ENCODE peak calls at places on chromosomes 13 and 19, in four cellular contexts. N is A549, S is lower leg skin, G is endodermal cell. M is an unnamed sample.
A peak's percentile ranks its signal among the peaks of the same experiment; 100 is the strongest.

GRCh38 chr13:98535501-98536357 is 41.2 kb downstream of the STK24 start:
- DNase-seq in G (no peak), N (no peak), S (no peak), M (no peak)

GRCh38 chr19:35306473-35307246 is 14.7 kb downstream of the MAG start:
- DNase-seq in G (peak; percentile 83), S (no peak), N (no peak), M (peak; percentile 59)

GRCh38 chr13:64672751-64673150 is 2557.4 kb downstream of the PCDH9 start:
- DNase-seq in S (no peak), N (no peak), G (no peak), M (no peak)

GRCh38 chr13:51523082-51523518 is 61.2 kb upstream of the WDFY2 start:
- DNase-seq in N (peak; percentile 76), S (peak; percentile 42), G (no peak), M (no peak)

GRCh38 chr19:13526552-13526951 is 20.3 kb upstream of the CACNA1A start:
- DNase-seq in S (no peak), G (peak; percentile 89), N (peak; percentile 4), M (peak; percentile 32)

GRCh38 chr19:17965370-17966114 is 1.4 kb upstream of the KCNN1 start:
- DNase-seq in S (no peak), N (no peak), G (no peak), M (peak; percentile 20)

GRCh38 chr13:102708991-102709390 is 14.1 kb upstream of the METTL21C start:
- DNase-seq in G (no peak), S (no peak), N (no peak), M (no peak)

GRCh38 chr19:49690656-49691242 is at the start of gene CPT1C:
- DNase-seq in G (peak; percentile 96), N (no peak), S (peak; percentile 73), M (no peak)

GRCh38 chr13:53788286-53788685 is 759.7 kb downstream of the OLFM4 start:
- DNase-seq in N (no peak), G (no peak), S (no peak), M (no peak)

GRCh38 chr19:6556480-6556879 is 25.7 kb downstream of the TNFSF9 start:
- DNase-seq in N (no peak), S (no peak), G (no peak), M (no peak)

GRCh38 chr13:20125783-20126165 is 35.1 kb downstream of the GJA3 start:
- DNase-seq in G (peak; percentile 28), S (no peak), N (no peak), M (no peak)

GRCh38 chr19:927044-927706 is 1.3 kb downstream of the ARID3A start:
- DNase-seq in N (no peak), G (peak; percentile 80), S (peak; percentile 65), M (no peak)

DNA sequence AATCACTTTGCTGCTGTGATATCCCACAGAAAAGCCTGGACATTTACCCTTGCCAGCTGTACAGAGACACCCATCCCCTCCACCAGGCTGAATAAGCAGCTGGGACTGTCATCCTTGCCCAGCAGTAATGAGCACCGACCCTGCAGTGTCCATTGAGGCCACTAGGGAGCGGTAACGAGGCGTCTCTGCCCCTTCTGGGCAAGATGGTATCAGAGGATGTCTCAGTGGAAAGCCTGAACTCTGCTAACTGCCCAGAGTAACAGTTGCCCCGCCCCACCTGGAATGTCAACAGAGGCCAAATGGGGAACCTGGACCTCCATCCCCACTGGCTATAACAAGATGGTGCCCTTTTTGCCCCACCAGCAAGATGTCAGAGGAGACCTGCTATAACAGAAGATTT is 22.8 kb upstream of the CEACAM20 start:
- DNase-seq in G (peak; percentile 96), S (no peak), N (peak; percentile 81), M (peak; percentile 62)
- TF ChIP-seq CTCF in G (peak; percentile 91), S (no peak), N (peak; percentile 35), M (peak; percentile 50)

GRCh38 chr19:19644054-19644388 is 564 bp upstream of the GMIP start:
- DNase-seq in G (no peak), N (no peak), S (no peak), M (no peak)
- TF ChIP-seq CTCF in G (no peak), N (peak; percentile 10), S (no peak), M (no peak)

GRCh38 chr13:106513025-106513424 is 22.4 kb downstream of the EFNB2 start:
- DNase-seq in N (no peak), G (no peak), S (no peak), M (no peak)
- TF ChIP-seq CTCF in N (no peak), G (no peak), S (no peak), M (no peak)

GRCh38 chr19:16841391-16841926 is 12.3 kb downstream of the SIN3B start:
- DNase-seq in N (no peak), G (no peak), S (no peak), M (no peak)

GRCh38 chr19:16836906-16837362 is 7.7 kb downstream of the SIN3B start:
- DNase-seq in N (no peak), G (no peak), S (no peak), M (no peak)

GRCh38 chr19:16834747-16835146 is 5.5 kb downstream of the SIN3B start:
- DNase-seq in G (no peak), N (no peak), S (no peak), M (no peak)

GRCh38 chr19:16831531-16831930 is 2.3 kb downstream of the SIN3B start:
- DNase-seq in S (no peak), N (no peak), G (no peak), M (no peak)

DNA sequence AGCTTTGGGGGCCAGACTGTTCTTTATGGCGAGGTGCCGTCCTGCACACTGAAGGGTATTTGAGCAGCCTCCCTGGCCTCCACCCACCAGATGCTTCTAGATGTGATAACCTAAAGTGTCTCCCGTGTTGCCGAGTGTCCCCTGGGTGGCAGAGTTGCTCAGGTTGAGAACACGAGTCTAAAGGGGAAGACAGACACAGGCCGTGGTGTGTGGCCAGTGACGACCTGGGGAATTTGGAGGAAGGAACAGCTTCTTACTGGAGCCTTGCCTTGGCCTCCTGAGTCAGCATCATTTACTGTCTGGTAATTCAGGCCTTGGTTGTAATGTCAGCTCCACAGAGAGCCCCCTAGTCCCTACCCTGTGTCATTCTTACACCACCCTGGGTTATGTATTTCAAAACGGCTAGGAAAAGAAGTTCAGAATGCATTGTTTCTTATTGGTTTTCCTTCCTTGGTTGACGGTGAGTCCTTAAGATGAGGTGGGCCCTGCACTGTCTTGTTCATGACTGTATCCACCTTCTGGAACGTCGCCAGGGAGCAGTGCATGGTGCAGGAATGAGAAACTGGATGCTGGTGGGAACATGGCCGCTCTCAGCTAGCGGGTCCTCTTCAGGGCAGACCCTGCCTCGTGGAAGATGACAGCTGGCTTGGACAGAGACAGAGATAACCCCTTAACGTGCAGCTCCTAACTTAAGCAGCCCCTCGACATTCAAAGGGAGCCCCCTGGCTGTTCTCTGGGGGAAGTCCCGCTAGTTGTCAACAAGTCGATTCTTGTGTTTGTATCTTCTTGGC is 7.1 kb downstream of the SIN3B start:
- DNase-seq in N (no peak), S (no peak), G (peak; percentile 64), M (no peak)
- TF ChIP-seq CTCF in N (no peak), S (no peak), G (peak; percentile 57), M (no peak)

GRCh38 chr19:9848060-9848459 is 12.9 kb downstream of the PIN1 start:
- DNase-seq in S (no peak), N (no peak), G (peak; percentile 86), M (peak; percentile 35)
- TF ChIP-seq CTCF in S (no peak), N (peak; percentile 28), G (peak; percentile 82), M (no peak)

GRCh38 chr19:2764945-2765344 is 18.1 kb downstream of the SGTA start:
- DNase-seq in G (no peak), N (no peak), S (no peak), M (no peak)
- TF ChIP-seq CTCF in G (no peak), N (no peak), S (no peak), M (no peak)

GRCh38 chr13:109611912-109612691 is 174.3 kb downstream of the IRS2 start:
- DNase-seq in G (no peak), N (no peak), S (no peak), M (no peak)

GRCh38 chr13:109608032-109608431 is 178.4 kb downstream of the IRS2 start:
- DNase-seq in N (no peak), G (no peak), S (no peak), M (no peak)

GRCh38 chr13:109606404-109607028 is 179.9 kb downstream of the IRS2 start:
- DNase-seq in G (no peak), S (no peak), N (no peak), M (no peak)

GRCh38 chr13:109608503-109608902 is 177.9 kb downstream of the IRS2 start:
- DNase-seq in N (no peak), S (no peak), G (no peak), M (no peak)

GRCh38 chr13:109610517-109610916 is 175.9 kb downstream of the IRS2 start:
- DNase-seq in S (peak; percentile 19), G (peak; percentile 84), N (peak; percentile 31), M (peak; percentile 28)
- TF ChIP-seq CTCF in S (no peak), G (peak; percentile 81), N (no peak), M (no peak)

DNA sequence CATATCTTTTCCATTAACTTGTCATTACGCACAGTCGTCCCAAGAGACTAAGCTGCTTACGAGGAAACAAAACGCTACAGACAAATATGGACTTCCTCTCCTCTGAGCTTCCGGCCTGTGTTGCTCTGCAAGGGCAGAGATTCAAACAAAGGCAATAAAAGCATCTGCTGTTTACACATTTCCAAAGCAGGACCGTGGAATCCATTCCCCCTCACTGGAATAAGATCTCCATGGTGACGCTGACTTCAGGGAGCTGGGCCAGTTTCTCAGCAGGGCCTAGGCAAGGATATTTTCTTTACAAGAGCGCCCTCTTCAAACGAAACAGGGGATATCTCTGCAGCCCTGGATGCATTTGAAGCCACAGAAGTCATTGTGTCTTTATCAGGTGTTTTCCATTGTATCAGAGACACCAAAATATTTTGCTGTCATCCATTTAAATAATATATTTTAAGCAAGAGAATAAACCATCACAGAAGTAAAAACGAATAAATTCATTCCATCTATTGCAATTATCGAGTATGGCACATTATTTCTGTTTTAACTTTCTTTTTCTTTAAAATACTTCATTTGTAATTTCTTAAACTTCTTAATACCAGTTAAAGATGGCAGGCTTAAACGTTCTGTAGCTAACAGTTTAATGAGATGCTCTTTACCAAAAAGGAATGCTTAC is 177.5 kb downstream of the DCLK1 start:
- DNase-seq in G (peak; percentile 88), S (peak; percentile 85), N (peak; percentile 48), M (peak; percentile 17)
- TF ChIP-seq CTCF in G (peak; percentile 89), S (no peak), N (peak; percentile 44), M (peak; percentile 34)

DNA sequence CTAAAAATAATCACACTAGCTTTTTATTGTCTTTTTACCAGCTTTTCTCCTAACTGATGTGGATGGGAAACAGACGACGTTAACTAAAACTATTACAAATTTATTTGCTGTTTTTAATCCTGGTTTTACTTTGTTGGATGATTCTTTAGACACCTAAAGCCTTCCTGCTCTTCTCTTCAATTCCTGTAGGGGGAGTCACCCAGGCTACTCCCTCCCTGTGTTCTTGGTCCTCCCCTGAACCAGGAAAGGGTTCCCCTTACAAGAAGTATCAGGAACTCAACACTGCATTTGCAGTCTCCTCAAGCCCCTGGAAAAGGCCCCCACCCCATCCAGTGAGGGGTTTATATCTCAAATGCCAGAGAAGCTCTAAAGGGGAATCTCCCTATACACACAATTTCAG is 206.1 kb downstream of the SUCLA2 start:
- DNase-seq in G (no peak), N (peak; percentile 6), S (no peak), M (no peak)
- TF ChIP-seq CTCF in G (peak; percentile 72), N (no peak), S (no peak), M (no peak)

M was measured in Calu3.